ENCODE peak calls at places on chromosome 10, in six cellular contexts. U is GM12891; N is iPS DF 19.7; E is activated CD4-positive, alpha-beta T cell treated with anti-CD3 and anti-CD28 coated beads for 24 hours; O is stimulated activated CD8-positive, alpha-beta memory T cell treated with anti-CD3 and anti-CD28 coated beads, Interleukin-4, amount 100 ng/mL, for 24 hours; Z is amygdala. L is an unnamed sample.

GRCh38 chr10:125822878-125823662 is at the start of the genes BCCIP and UROS:
- DNase-seq in U (peak; percentile 87), N (peak; percentile 54), E (peak; percentile 85), O (peak; percentile 85), Z (peak; percentile 80), L (peak; percentile 95)

GRCh38 chr10:22183771-22184466 is 33.9 kb downstream of the EBLN1 start:
- DNase-seq in U (no peak), N (no peak), E (no peak), O (no peak), Z (no peak), L (no peak)

GRCh38 chr10:2610946-2611345 is 456.4 kb upstream of the PFKP start:
- DNase-seq in U (no peak), N (no peak), E (no peak), O (no peak), Z (no peak), L (no peak)

GRCh38 chr10:94938383-94938782 is at the start of gene CYP2C9:
- DNase-seq in U (no peak), N (no peak), E (no peak), O (no peak), Z (no peak), L (no peak)

GRCh38 chr10:50653142-50653541 is 29.4 kb upstream of the SGMS1 start:
- DNase-seq in U (no peak), N (no peak), E (no peak), O (no peak), Z (no peak), L (no peak)

GRCh38 chr10:19683965-19684364 is 132.3 kb upstream of the PLXDC2 start:
- DNase-seq in U (no peak), N (no peak), E (no peak), O (no peak), Z (no peak), L (no peak)

GRCh38 chr10:77251297-77252013 is 386.2 kb downstream of the KCNMA1 start:
- DNase-seq in U (no peak), N (no peak), E (no peak), O (peak; percentile 9), Z (no peak), L (no peak)

GRCh38 chr10:131110241-131110783 is 201.2 kb downstream of the TCERG1L start:
- DNase-seq in U (no peak), N (no peak), E (no peak), O (no peak), Z (no peak), L (no peak)

GRCh38 chr10:8360365-8360764 is 305.9 kb downstream of the GATA3 start:
- DNase-seq in U (no peak), N (no peak), E (no peak), O (no peak), Z (no peak), L (no peak)

GRCh38 chr10:30759423-30759822 is 129.9 kb upstream of the LYZL2 start:
- DNase-seq in U (no peak), N (no peak), E (no peak), O (no peak), Z (no peak), L (no peak)

GRCh38 chr10:73906524-73907447 is 4.1 kb upstream of the PLAU start:
- DNase-seq in U (no peak), N (peak; percentile 75), E (no peak), O (no peak), Z (no peak), L (peak; percentile 91)

GRCh38 chr10:22427890-22428571 is 82.7 kb downstream of the SPAG6 start:
- DNase-seq in U (no peak), N (no peak), E (no peak), O (no peak), Z (no peak), L (no peak)